ENCODE peak calls at places on chromosomes 1 and 21, in six cellular contexts. One of them, this sample, is unnamed.

GRCh38 chr1:100076744-100077143 is 56.0 kb downstream of the SASS6 start:
- ATAC-seq in K562: no peak
- ATAC-seq in HepG2: no peak
- ATAC-seq in GM12878: peak; percentile 86
- ATAC-seq in upper lobe of left lung: no peak
- ATAC-seq in A549: no peak
- ATAC-seq in this sample: no peak

GRCh38 chr1:115723756-115724155 is 44.8 kb downstream of the CASQ2 start:
- ATAC-seq in K562: no peak
- ATAC-seq in GM12878: no peak
- ATAC-seq in A549: no peak
- ATAC-seq in upper lobe of left lung: no peak
- ATAC-seq in HepG2: peak; percentile 45
- ATAC-seq in this sample: no peak

GRCh38 chr1:41878495-41878894 is 40.2 kb downstream of the HIVEP3 start:
- ATAC-seq in A549: no peak
- ATAC-seq in upper lobe of left lung: no peak
- ATAC-seq in K562: no peak
- ATAC-seq in HepG2: no peak
- ATAC-seq in GM12878: no peak
- ATAC-seq in this sample: no peak

GRCh38 chr1:79852004-79852403 is 845.5 kb upstream of the ADGRL4 start:
- ATAC-seq in A549: peak; percentile 56
- ATAC-seq in HepG2: no peak
- ATAC-seq in GM12878: peak; percentile 83
- ATAC-seq in upper lobe of left lung: no peak
- ATAC-seq in K562: no peak
- ATAC-seq in this sample: no peak

GRCh38 chr21:15718709-15719108 is 11.1 kb upstream of the USP25 start:
- ATAC-seq in A549: no peak
- ATAC-seq in K562: no peak
- ATAC-seq in upper lobe of left lung: no peak
- ATAC-seq in HepG2: no peak
- ATAC-seq in GM12878: no peak
- ATAC-seq in this sample: no peak

GRCh38 chr1:230568676-230569075 is 73.6 kb upstream of the COG2 start:
- ATAC-seq in GM12878: no peak
- ATAC-seq in upper lobe of left lung: no peak
- ATAC-seq in HepG2: no peak
- ATAC-seq in A549: no peak
- ATAC-seq in K562: no peak
- ATAC-seq in this sample: no peak

GRCh38 chr1:178004926-178005391 is 35.1 kb upstream of the SEC16B start:
- ATAC-seq in GM12878: peak; percentile 89
- ATAC-seq in K562: no peak
- ATAC-seq in A549: no peak
- ATAC-seq in upper lobe of left lung: no peak
- ATAC-seq in HepG2: no peak
- ATAC-seq in this sample: no peak

GRCh38 chr1:183844806-183845205 is 39.9 kb downstream of the RGL1 start:
- ATAC-seq in HepG2: no peak
- ATAC-seq in upper lobe of left lung: no peak
- ATAC-seq in GM12878: no peak
- ATAC-seq in K562: no peak
- ATAC-seq in A549: no peak
- ATAC-seq in this sample: no peak

GRCh38 chr1:59720716-59721115 is 94.0 kb upstream of the HOOK1 start:
- ATAC-seq in A549: no peak
- ATAC-seq in GM12878: no peak
- ATAC-seq in HepG2: no peak
- ATAC-seq in upper lobe of left lung: no peak
- ATAC-seq in K562: no peak
- ATAC-seq in this sample: no peak

GRCh38 chr1:117235863-117236465 is 25.2 kb upstream of the VTCN1 start:
- ATAC-seq in A549: no peak
- ATAC-seq in upper lobe of left lung: no peak
- ATAC-seq in HepG2: no peak
- ATAC-seq in GM12878: no peak
- ATAC-seq in K562: no peak
- ATAC-seq in this sample: no peak

GRCh38 chr1:70072239-70072751 is 133.1 kb downstream of the LRRC40 start:
- ATAC-seq in K562: no peak
- ATAC-seq in HepG2: no peak
- ATAC-seq in upper lobe of left lung: no peak
- ATAC-seq in A549: no peak
- ATAC-seq in GM12878: peak; percentile 38
- ATAC-seq in this sample: no peak

GRCh38 chr21:37631319-37632117 is 264.9 kb downstream of the DYRK1A start:
- ATAC-seq in K562: no peak
- ATAC-seq in GM12878: peak; percentile 97
- ATAC-seq in upper lobe of left lung: peak; percentile 66
- ATAC-seq in A549: peak; percentile 69
- ATAC-seq in HepG2: no peak
- ATAC-seq in this sample: no peak

GRCh38 chr1:78334952-78335351 is 155.8 kb upstream of the PTGFR start:
- ATAC-seq in A549: no peak
- ATAC-seq in upper lobe of left lung: no peak
- ATAC-seq in HepG2: no peak
- ATAC-seq in K562: no peak
- ATAC-seq in GM12878: no peak
- ATAC-seq in this sample: peak; percentile 68

DNA sequence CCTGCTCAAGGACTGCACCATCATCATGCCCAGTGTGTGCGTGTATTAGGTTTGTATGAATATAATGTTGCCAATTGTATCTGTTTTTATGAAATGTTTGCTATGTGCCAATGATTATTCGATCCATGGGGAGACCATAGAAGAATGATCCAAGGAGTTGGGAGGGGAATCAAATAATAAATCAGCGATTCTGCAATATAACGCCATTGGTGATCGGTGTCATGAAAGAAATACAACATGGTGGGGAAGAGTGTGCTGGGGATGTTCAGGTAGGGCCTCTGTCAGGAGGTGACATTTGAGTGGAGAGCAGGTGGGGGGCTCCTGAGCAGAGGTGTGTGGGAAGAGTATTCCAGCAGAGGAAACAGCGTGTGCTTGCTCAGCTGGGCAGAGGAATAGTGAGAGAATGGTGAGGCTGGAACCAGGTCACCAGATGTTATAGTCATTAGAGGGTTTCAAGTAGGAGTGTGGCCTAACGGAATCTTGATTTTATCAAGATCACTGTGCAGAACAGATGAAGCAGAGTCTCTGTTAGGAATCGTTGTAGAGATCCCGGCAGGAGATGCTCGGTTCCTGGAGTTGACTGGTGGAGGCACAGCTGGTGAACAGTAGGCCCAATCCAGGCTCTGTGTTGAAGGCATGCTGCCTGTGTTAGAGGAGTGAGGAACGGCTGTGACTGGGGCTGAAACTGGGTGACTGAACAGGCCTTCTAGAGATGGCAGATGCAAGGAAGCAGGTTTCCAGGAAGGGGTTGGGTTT is 2.9 kb upstream of the ZNF496 start:
- ATAC-seq in upper lobe of left lung: no peak
- ATAC-seq in A549: no peak
- ATAC-seq in HepG2: no peak
- ATAC-seq in GM12878: no peak
- ATAC-seq in K562: no peak
- ATAC-seq in this sample: no peak
- H3K4me3 ChIP-seq in upper lobe of left lung: no peak overlapping the region
- H3K4me3 ChIP-seq in A549: no peak overlapping the region
- H3K4me3 ChIP-seq in HepG2: no peak overlapping the region
- H3K4me3 ChIP-seq in GM12878: no peak overlapping the region
- H3K4me3 ChIP-seq in K562: no peak overlapping the region
- H3K4me3 ChIP-seq in this sample: no peak overlapping the region

GRCh38 chr1:235902638-235903542 is 36.2 kb upstream of the LYST start:
- ATAC-seq in A549: peak; percentile 90
- ATAC-seq in upper lobe of left lung: peak; percentile 81
- ATAC-seq in GM12878: no peak
- ATAC-seq in K562: no peak
- ATAC-seq in HepG2: no peak
- ATAC-seq in this sample: no peak
- TF ChIP-seq EP300 in A549: peak; percentile 41
- TF ChIP-seq EP300 in upper lobe of left lung: no peak
- TF ChIP-seq EP300 in GM12878: no peak
- TF ChIP-seq EP300 in K562: no peak
- TF ChIP-seq EP300 in HepG2: no peak
- TF ChIP-seq EP300 in this sample: no peak

GRCh38 chr1:3777647-3778589 is 5.4 kb downstream of the SMIM1 start:
- ATAC-seq in GM12878: no peak
- ATAC-seq in A549: no peak
- ATAC-seq in HepG2: no peak
- ATAC-seq in K562: no peak
- ATAC-seq in upper lobe of left lung: no peak
- ATAC-seq in this sample: no peak
- TF ChIP-seq POLR2A in GM12878: no peak
- TF ChIP-seq POLR2A in A549: no peak
- TF ChIP-seq POLR2A in HepG2: peak; percentile 38
- TF ChIP-seq POLR2A in K562: peak; percentile 33
- TF ChIP-seq POLR2A in upper lobe of left lung: no peak
- TF ChIP-seq POLR2A in this sample: no peak

GRCh38 chr1:1122981-1123480 is 7.1 kb upstream of the C1orf159 start:
- ATAC-seq in A549: peak; percentile 22
- ATAC-seq in upper lobe of left lung: no peak
- ATAC-seq in K562: peak; percentile 28
- ATAC-seq in GM12878: no peak
- ATAC-seq in HepG2: peak; percentile 66
- ATAC-seq in this sample: no peak

GRCh38 chr1:1125945-1126344 is 10.1 kb upstream of the C1orf159 start:
- ATAC-seq in K562: no peak
- ATAC-seq in GM12878: no peak
- ATAC-seq in A549: no peak
- ATAC-seq in upper lobe of left lung: no peak
- ATAC-seq in HepG2: no peak
- ATAC-seq in this sample: no peak

GRCh38 chr1:1123581-1124507 is 8.0 kb upstream of the C1orf159 start:
- ATAC-seq in upper lobe of left lung: peak; percentile 1
- ATAC-seq in HepG2: no peak
- ATAC-seq in A549: no peak
- ATAC-seq in GM12878: no peak
- ATAC-seq in K562: no peak
- ATAC-seq in this sample: no peak

GRCh38 chr1:1124508-1124785 is 8.6 kb upstream of the C1orf159 start:
- ATAC-seq in K562: no peak
- ATAC-seq in GM12878: no peak
- ATAC-seq in A549: no peak
- ATAC-seq in HepG2: peak; percentile 3
- ATAC-seq in upper lobe of left lung: no peak
- ATAC-seq in this sample: no peak

GRCh38 chr1:1124786-1125642 is 9.1 kb upstream of the C1orf159 start:
- ATAC-seq in HepG2: peak; percentile 75
- ATAC-seq in A549: peak; percentile 16
- ATAC-seq in K562: no peak
- ATAC-seq in GM12878: no peak
- ATAC-seq in upper lobe of left lung: peak; percentile 21
- ATAC-seq in this sample: no peak
- H3K4me3 ChIP-seq in HepG2: peak overlapping the region; percentile 71
- H3K4me3 ChIP-seq in A549: no peak overlapping the region
- H3K4me3 ChIP-seq in K562: no peak overlapping the region
- H3K4me3 ChIP-seq in GM12878: no peak overlapping the region
- H3K4me3 ChIP-seq in upper lobe of left lung: no peak overlapping the region
- H3K4me3 ChIP-seq in this sample: no peak overlapping the region

GRCh38 chr1:192592493-192592892 is 16.9 kb downstream of the RGS1 start:
- ATAC-seq in GM12878: peak; percentile 36
- ATAC-seq in A549: no peak
- ATAC-seq in HepG2: no peak
- ATAC-seq in upper lobe of left lung: no peak
- ATAC-seq in K562: no peak
- ATAC-seq in this sample: no peak

GRCh38 chr1:192588546-192588945 is 13.0 kb downstream of the RGS1 start:
- ATAC-seq in GM12878: no peak
- ATAC-seq in A549: no peak
- ATAC-seq in HepG2: no peak
- ATAC-seq in K562: no peak
- ATAC-seq in upper lobe of left lung: no peak
- ATAC-seq in this sample: no peak

GRCh38 chr1:192589813-192590212 is 14.2 kb downstream of the RGS1 start:
- ATAC-seq in upper lobe of left lung: no peak
- ATAC-seq in GM12878: no peak
- ATAC-seq in K562: no peak
- ATAC-seq in A549: no peak
- ATAC-seq in HepG2: no peak
- ATAC-seq in this sample: no peak

GRCh38 chr1:192584951-192585350 is 9.4 kb downstream of the RGS1 start:
- ATAC-seq in upper lobe of left lung: no peak
- ATAC-seq in GM12878: no peak
- ATAC-seq in A549: no peak
- ATAC-seq in K562: no peak
- ATAC-seq in HepG2: no peak
- ATAC-seq in this sample: no peak

GRCh38 chr1:192587386-192588276 is 12.1 kb downstream of the RGS1 start:
- ATAC-seq in upper lobe of left lung: no peak
- ATAC-seq in HepG2: no peak
- ATAC-seq in A549: no peak
- ATAC-seq in K562: no peak
- ATAC-seq in GM12878: no peak
- ATAC-seq in this sample: no peak
- TF ChIP-seq EP300 in upper lobe of left lung: no peak
- TF ChIP-seq EP300 in HepG2: no peak
- TF ChIP-seq EP300 in A549: no peak
- TF ChIP-seq EP300 in K562: no peak
- TF ChIP-seq EP300 in GM12878: no peak
- TF ChIP-seq EP300 in this sample: no peak